ENCODE peak calls at places on chromosomes 3 and 15, in six cellular contexts. M, D, Y, V, U and C are unnamed samples.

GRCh38 chr15:85581495-85581894 is 201.1 kb downstream of the AKAP13 start:
- DNase-seq in M (no peak), D (no peak), Y (no peak), V (peak), U (no peak), C (no peak)

GRCh38 chr15:29570121-29570930 is 251.9 kb downstream of the TJP1 start:
- DNase-seq in M (no peak), D (peak), Y (no peak), V (peak), U (no peak), C (no peak)

GRCh38 chr3:10737785-10738184 is 78.2 kb upstream of the SLC6A11 start:
- DNase-seq in M (no peak), D (no peak), Y (no peak), V (no peak), U (no peak), C (no peak)

GRCh38 chr3:88149146-88149515 is 628 bp upstream of the C3orf38 start:
- DNase-seq in M (no peak), D (no peak), Y (no peak), V (no peak), U (no peak), C (no peak)

GRCh38 chr3:142105991-142106390 is 43.4 kb downstream of the TFDP2 start:
- DNase-seq in M (no peak), D (no peak), Y (no peak), V (no peak), U (no peak), C (no peak)

GRCh38 chr15:76127169-76127568 is 67.4 kb downstream of the TMEM266 start:
- DNase-seq in M (no peak), D (no peak), Y (no peak), V (no peak), U (no peak), C (no peak)

GRCh38 chr15:65184305-65184943 is 718 bp downstream of the CLPX start:
- DNase-seq in M (no peak), D (peak), Y (no peak), V (peak), U (no peak), C (no peak)

GRCh38 chr3:167913218-167913902 is 177.8 kb downstream of the SERPINI1 start:
- DNase-seq in M (peak), D (peak), Y (no peak), V (peak), U (no peak), C (no peak)

GRCh38 chr3:197203714-197204146 is 94.7 kb downstream of the DLG1 start:
- DNase-seq in M (no peak), D (no peak), Y (no peak), V (no peak), U (no peak), C (no peak)

GRCh38 chr15:84898761-84899160 is 14.3 kb downstream of the SLC28A1 start:
- DNase-seq in M (no peak), D (no peak), Y (no peak), V (no peak), U (no peak), C (no peak)

GRCh38 chr3:10957976-10958749 is 34.4 kb upstream of the SLC6A1 start:
- DNase-seq in M (no peak), D (peak), Y (no peak), V (peak), U (no peak), C (no peak)

GRCh38 chr15:40929730-40930429 is 740 bp downstream of the DLL4 start:
- DNase-seq in M (no peak), D (peak), Y (no peak), V (peak), U (no peak), C (no peak)

GRCh38 chr15:73699249-73700040 is 15.3 kb downstream of the CD276 start:
- DNase-seq in M (no peak), D (no peak), Y (no peak), V (no peak), U (no peak), C (no peak)

GRCh38 chr3:58191361-58191991 is 19.3 kb downstream of the DNASE1L3 start:
- DNase-seq in M (no peak), D (no peak), Y (no peak), V (no peak), U (no peak), C (no peak)

GRCh38 chr15:98381446-98381845 is 266.9 kb upstream of the IGF1R start:
- DNase-seq in M (no peak), D (no peak), Y (no peak), V (no peak), U (no peak), C (no peak)

GRCh38 chr15:96230557-96231181 is 99.8 kb upstream of the NR2F2 start:
- DNase-seq in M (no peak), D (no peak), Y (no peak), V (peak), U (no peak), C (no peak)

GRCh38 chr3:101183151-101183550 is 137.2 kb downstream of the IMPG2 start:
- DNase-seq in M (no peak), D (no peak), Y (no peak), V (no peak), U (no peak), C (no peak)

GRCh38 chr15:98873441-98874218 is 134.0 kb downstream of the PGPEP1L start:
- DNase-seq in M (peak), D (no peak), Y (no peak), V (peak), U (peak), C (no peak)

GRCh38 chr3:177338697-177339219 is 141.5 kb upstream of the TBL1XR1 start:
- DNase-seq in M (no peak), D (no peak), Y (no peak), V (peak), U (no peak), C (no peak)

GRCh38 chr15:63349156-63349555 is 32.5 kb downstream of the CA12 start:
- DNase-seq in M (no peak), D (no peak), Y (no peak), V (no peak), U (no peak), C (no peak)

GRCh38 chr3:138327831-138328230 is 1.8 kb downstream of the NME9 start:
- DNase-seq in M (no peak), D (no peak), Y (no peak), V (no peak), U (no peak), C (no peak)

GRCh38 chr15:80191198-80191597 is 38.4 kb downstream of the FAH start:
- DNase-seq in M (no peak), D (no peak), Y (no peak), V (no peak), U (no peak), C (no peak)

GRCh38 chr15:58453931-58454793 is 22.4 kb downstream of the LIPC start:
- DNase-seq in M (no peak), D (no peak), Y (no peak), V (no peak), U (no peak), C (no peak)

GRCh38 chr3:56845505-56845904 is 43.8 kb upstream of the ARHGEF3 start:
- DNase-seq in M (no peak), D (no peak), Y (no peak), V (no peak), U (no peak), C (no peak)

GRCh38 chr15:49707598-49707997 is 86.8 kb downstream of the DTWD1 start:
- DNase-seq in M (no peak), D (no peak), Y (no peak), V (no peak), U (no peak), C (no peak)

GRCh38 chr15:82894971-82895520 is 57.5 kb downstream of the HOMER2 start:
- DNase-seq in M (no peak), D (peak), Y (no peak), V (no peak), U (peak), C (no peak)

GRCh38 chr3:119463171-119464169 is at the start of gene TMEM39A:
- DNase-seq in M (peak), D (peak), Y (peak), V (peak), U (peak), C (peak)
- H3K4me3 ChIP-seq in M (peak), D (peak), Y (peak), V (peak), U (peak), C (peak)

DNA sequence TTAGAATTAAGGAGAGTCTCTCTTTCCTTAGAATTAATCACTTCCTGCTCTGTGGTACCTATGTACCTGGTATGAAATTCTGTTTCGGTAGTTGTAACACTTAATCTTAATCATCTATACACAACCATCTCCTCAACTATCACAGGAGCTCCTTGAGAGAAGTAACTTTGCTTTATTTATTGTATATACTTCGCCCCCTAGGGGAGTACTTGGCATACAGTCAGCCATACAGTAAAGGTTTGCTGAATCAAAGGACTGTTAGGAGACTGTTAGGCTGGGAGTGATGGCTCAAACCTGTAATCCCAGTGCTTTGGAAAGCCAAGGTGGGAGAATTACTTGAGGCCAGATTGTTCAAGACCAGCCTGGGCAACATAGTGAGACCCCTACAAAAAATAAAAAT is 44.7 kb downstream of the RORA start:
- DNase-seq in M (no peak), D (no peak), Y (no peak), V (no peak), U (no peak), C (no peak)
- TF ChIP-seq CTCF in M (no peak), D (no peak), Y (no peak), V (peak), U (no peak), C (peak)

DNA sequence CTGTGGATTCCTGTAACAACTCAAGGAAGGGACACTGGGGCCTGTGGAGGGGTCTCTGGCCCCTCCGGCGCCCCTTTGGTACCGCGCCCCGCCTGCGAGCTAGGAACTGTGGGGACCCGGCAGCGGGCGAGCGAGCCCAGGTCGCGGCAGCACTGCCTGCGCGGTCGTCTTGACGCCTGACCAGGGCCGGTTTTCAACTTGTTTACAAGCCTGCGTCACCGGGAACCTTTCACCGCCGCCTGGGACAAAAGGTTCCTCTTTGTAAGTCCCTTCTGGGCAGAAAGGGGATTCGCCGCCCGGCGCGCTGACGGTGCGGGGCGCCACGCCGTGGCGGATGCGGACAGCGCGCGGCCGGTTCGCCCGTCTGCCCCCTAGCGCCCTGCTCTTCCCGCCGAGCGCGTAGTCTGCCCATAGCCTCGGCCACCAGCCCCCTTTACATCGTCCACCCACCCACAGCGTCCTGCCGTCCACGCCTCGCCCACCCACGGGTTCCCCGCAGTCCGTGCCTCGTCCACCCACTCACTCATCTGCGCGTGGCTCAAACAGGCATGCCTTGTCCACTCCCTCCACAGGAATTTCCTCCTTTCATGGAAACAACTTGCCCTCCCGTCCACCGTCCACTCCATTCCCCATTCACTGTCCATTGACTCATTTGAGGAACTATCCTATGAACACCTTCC is 5.5 kb upstream of the CFAP100 start:
- DNase-seq in M (peak), D (peak), Y (no peak), V (peak), U (peak), C (peak)
- H3K4me3 ChIP-seq in M (peak), D (peak), Y (peak), V (peak), U (peak), C (peak)

GRCh38 chr15:55281517-55282227 is 7.9 kb downstream of the RAB27A start:
- DNase-seq in M (no peak), D (no peak), Y (no peak), V (no peak), U (no peak), C (no peak)
- TF ChIP-seq CTCF in M (no peak), D (no peak), Y (no peak), V (no peak), U (no peak), C (no peak)

GRCh38 chr3:194871864-194872668 is 186.4 kb downstream of the FAM43A start:
- DNase-seq in M (peak), D (no peak), Y (no peak), V (peak), U (peak), C (no peak)
- H3K4me3 ChIP-seq in M (no peak), D (no peak), Y (no peak), V (no peak), U (no peak), C (no peak)

GRCh38 chr3:49248828-49249227 is 28.2 kb downstream of the C3orf62 start:
- DNase-seq in M (no peak), D (no peak), Y (no peak), V (peak), U (peak), C (peak)

GRCh38 chr3:49244589-49245205 is 32.3 kb downstream of the C3orf62 start:
- DNase-seq in M (no peak), D (no peak), Y (no peak), V (no peak), U (no peak), C (no peak)
- TF ChIP-seq CTCF in M (no peak), D (no peak), Y (no peak), V (no peak), U (no peak), C (no peak)